ENCODE peak calls at places on chromosome 9, in four cellular contexts. M is ovary, C is testis, I is Peyer's patch. K is an unnamed sample.
A peak's percentile ranks its signal among the peaks of the same experiment; 100 is the strongest.

GRCh38 chr9:135349963-135350360 is 129.6 kb upstream of the PPP1R26 start:
- DNase-seq in C (no peak), M (no peak), I (no peak), K (no peak)

GRCh38 chr9:129272348-129273025 is 94.4 kb upstream of the IER5L start:
- DNase-seq in M (no peak), I (no peak), C (no peak), K (no peak)

GRCh38 chr9:125240649-125240999 is 519 bp downstream of the HSPA5 start:
- DNase-seq in C (peak; percentile 46), I (no peak), M (peak; percentile 42), K (no peak)

GRCh38 chr9:108603141-108603540 is 252.6 kb downstream of the ACTL7B start:
- DNase-seq in I (no peak), C (peak; percentile 50), M (no peak), K (no peak)

GRCh38 chr9:37892063-37892462 is 11.9 kb downstream of the SLC25A51 start:
- DNase-seq in M (no peak), C (no peak), I (no peak), K (no peak)

GRCh38 chr9:79986437-79986836 is 414.7 kb downstream of the TLE4 start:
- DNase-seq in C (no peak), M (no peak), I (no peak), K (no peak)

GRCh38 chr9:128192601-128193371 is 1.4 kb upstream of the CIZ1 start:
- DNase-seq in I (peak; percentile 55), M (peak; percentile 75), C (peak; percentile 81), K (peak; percentile 42)

GRCh38 chr9:120867676-120868338 is 9.2 kb downstream of the PHF19 start:
- DNase-seq in I (no peak), C (no peak), M (no peak), K (no peak)

GRCh38 chr9:127053908-127054307 is 68.5 kb downstream of the ANGPTL2 start:
- DNase-seq in I (no peak), M (no peak), C (no peak), K (no peak)

GRCh38 chr9:129280236-129281231 is 102.5 kb upstream of the IER5L start:
- DNase-seq in I (peak; percentile 9), C (peak; percentile 9), M (no peak), K (peak; percentile 6)

GRCh38 chr9:133117271-133118178 is 3.5 kb downstream of the RALGDS start:
- DNase-seq in C (peak; percentile 64), M (no peak), I (no peak), K (no peak)

GRCh38 chr9:3868012-3868411 is 342.2 kb upstream of the RFX3 start:
- DNase-seq in I (no peak), C (no peak), M (no peak), K (no peak)

GRCh38 chr9:124934290-124934689 is 6.6 kb downstream of the GOLGA1 start:
- DNase-seq in M (no peak), C (no peak), I (no peak), K (no peak)

GRCh38 chr9:530681-531080 is 310.8 kb upstream of the DMRT1 start:
- DNase-seq in I (no peak), C (no peak), M (no peak), K (no peak)

GRCh38 chr9:109002141-109002540 is 11.2 kb downstream of the CTNNAL1 start:
- DNase-seq in C (no peak), I (no peak), M (no peak), K (no peak)

GRCh38 chr9:121818016-121818661 is 166.7 kb downstream of the DAB2IP start:
- DNase-seq in C (no peak), I (no peak), M (no peak), K (no peak)

GRCh38 chr9:137049544-137050449 is 3.8 kb upstream of the NPDC1 start:
- DNase-seq in M (peak; percentile 58), C (peak; percentile 76), I (peak; percentile 31), K (peak; percentile 55)

GRCh38 chr9:14320272-14321245 is 6.6 kb upstream of the NFIB start:
- DNase-seq in M (peak; percentile 51), C (no peak), I (no peak), K (no peak)

GRCh38 chr9:132939169-132939568 is 5.2 kb downstream of the TSC1 start:
- DNase-seq in C (no peak), I (no peak), M (no peak), K (no peak)

GRCh38 chr9:77803423-77803822 is 155.3 kb upstream of the GNA14 start:
- DNase-seq in C (no peak), I (no peak), M (no peak), K (no peak)

GRCh38 chr9:112299514-112299913 is 33.9 kb downstream of the PTBP3 start:
- DNase-seq in M (no peak), C (no peak), I (no peak), K (no peak)

GRCh38 chr9:16337322-16338029 is 533.0 kb downstream of the BNC2 start:
- DNase-seq in C (no peak), I (no peak), M (no peak), K (no peak)

GRCh38 chr9:133603165-133603927 is 5.8 kb downstream of the FAM163B start:
- DNase-seq in I (no peak), M (no peak), C (no peak), K (no peak)

GRCh38 chr9:115015018-115015635 is 84.7 kb upstream of the TNFSF8 start:
- DNase-seq in M (no peak), C (peak; percentile 50), I (no peak), K (no peak)

GRCh38 chr9:93964685-93965084 is 9.5 kb upstream of the BARX1 start:
- DNase-seq in C (no peak), I (no peak), M (no peak), K (no peak)

GRCh38 chr9:137058651-137059234 is 4.9 kb upstream of the ENTPD2 start:
- DNase-seq in I (no peak), M (no peak), C (no peak), K (no peak)

GRCh38 chr9:37531699-37532098 is 44.5 kb downstream of the FBXO10 start:
- DNase-seq in M (no peak), C (no peak), I (peak; percentile 75), K (no peak)

DNA sequence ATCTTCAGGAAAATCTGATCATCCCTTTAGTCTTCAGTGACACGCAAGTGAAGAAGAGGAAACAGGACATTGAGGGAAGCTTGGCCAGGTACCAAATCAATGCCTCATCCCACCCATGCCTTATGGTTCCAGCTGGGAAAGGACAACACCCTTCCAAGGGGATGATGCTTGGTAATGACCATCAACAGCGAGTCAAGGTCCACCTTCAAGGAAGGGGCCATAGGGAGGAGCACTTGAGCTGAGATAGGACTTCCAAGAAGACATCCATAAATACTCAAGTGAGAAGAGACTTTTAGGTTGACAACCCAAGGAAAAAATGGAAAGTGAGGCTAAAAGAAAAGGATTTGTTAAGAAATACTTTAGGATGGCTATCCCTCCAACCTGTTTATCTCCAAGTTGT is 27.1 kb upstream of the GAS1 start:
- DNase-seq in M (no peak), C (no peak), I (no peak), K (no peak)
- TF ChIP-seq CTCF in M (no peak), C (no peak), I (no peak), K (no peak)

GRCh38 chr9:99253772-99254431 is 31.8 kb downstream of the SEC61B start:
- DNase-seq in C (no peak), M (no peak), I (peak; percentile 53), K (peak; percentile 3)
- H3K27ac ChIP-seq in C (no peak overlapping the region), M (no peak overlapping the region), I (no peak overlapping the region), K (no peak overlapping the region)

GRCh38 chr9:95431286-95431685 is 85.5 kb downstream of the PTCH1 start:
- DNase-seq in C (no peak), I (no peak), M (no peak), K (no peak)

GRCh38 chr9:95422650-95423049 is 94.1 kb downstream of the PTCH1 start:
- DNase-seq in I (no peak), C (no peak), M (no peak), K (no peak)

GRCh38 chr9:95429948-95430620 is 86.7 kb downstream of the PTCH1 start:
- DNase-seq in M (no peak), I (no peak), C (no peak), K (no peak)

GRCh38 chr9:95429096-95429495 is 87.7 kb downstream of the PTCH1 start:
- DNase-seq in I (no peak), C (no peak), M (no peak), K (no peak)

GRCh38 chr9:95425910-95426551 is 90.7 kb downstream of the PTCH1 start:
- DNase-seq in I (no peak), M (no peak), C (no peak), K (no peak)
- H3K4me3 ChIP-seq in I (peak overlapping the region; percentile 32), M (peak overlapping the region; percentile 37), C (peak overlapping the region; percentile 61), K (peak overlapping the region; percentile 53)

GRCh38 chr9:123373447-123373923 is 17.5 kb downstream of the CRB2 start:
- DNase-seq in C (no peak), I (no peak), M (no peak), K (no peak)
- TF ChIP-seq CTCF in C (no peak), I (no peak), M (no peak), K (no peak)

GRCh38 chr9:71552480-71552879 is 215.8 kb downstream of the CEMIP2 start:
- DNase-seq in C (no peak), I (no peak), M (no peak), K (no peak)
- H3K27ac ChIP-seq in C (no peak overlapping the region), I (no peak overlapping the region), M (no peak overlapping the region), K (no peak overlapping the region)